ENCODE peak calls at places on chromosomes 16 and 17, in eight cellular contexts. Q is neural crest cell; A is HCEC 1CT; F is activated naive CD4-positive, alpha-beta T cell; Z is BE2C; S is activated naive CD8-positive, alpha-beta T cell treated with anti-CD3 and anti-CD28 coated beads, Interleukin-2, amount 50 U/mL, for 16 hours; N is stimulated activated CD4-positive, alpha-beta T cell treated with anti-CD3 and anti-CD28 coated beads, Interleukin-15, amount 100 ng/mL, for 24 hours; O is HFF-Myc. X is an unnamed sample.

GRCh38 chr16:75320435-75320834 is 69.0 kb upstream of the BCAR1 start:
- DNase-seq in Q (peak; percentile 57), A (peak; percentile 12), F (no peak), Z (no peak), S (no peak), N (no peak), O (no peak), X (peak; percentile 58)

GRCh38 chr16:84175351-84176081 is 11.3 kb downstream of the TAF1C start:
- DNase-seq in Q (peak; percentile 70), A (peak; percentile 60), F (no peak), Z (peak; percentile 73), S (no peak), N (peak; percentile 77), O (no peak), X (peak; percentile 79)

GRCh38 chr17:12994341-12995074 is 23.3 kb downstream of the ELAC2 start:
- DNase-seq in Q (no peak), A (no peak), F (no peak), Z (no peak), S (no peak), N (no peak), O (no peak), X (no peak)

GRCh38 chr16:31090540-31090939 is 1.8 kb upstream of the PRSS53 start:
- DNase-seq in Q (no peak), A (no peak), F (no peak), Z (no peak), S (no peak), N (no peak), O (no peak), X (no peak)

GRCh38 chr17:50931003-50931878 is 65.1 kb upstream of the TOB1 start:
- DNase-seq in Q (peak; percentile 64), A (peak; percentile 66), F (no peak), Z (peak; percentile 93), S (no peak), N (peak; percentile 60), O (no peak), X (peak; percentile 95)

GRCh38 chr17:44887016-44887415 is 12.2 kb downstream of the EFTUD2 start:
- DNase-seq in Q (no peak), A (no peak), F (no peak), Z (no peak), S (no peak), N (no peak), O (no peak), X (no peak)

GRCh38 chr17:55420776-55421178 is 858 bp downstream of the MMD start:
- DNase-seq in Q (peak; percentile 29), A (peak; percentile 23), F (peak; percentile 3), Z (peak; percentile 54), S (no peak), N (peak; percentile 63), O (no peak), X (peak; percentile 49)

GRCh38 chr16:30619643-30620042 is 9.5 kb upstream of the ZNF689 start:
- DNase-seq in Q (no peak), A (no peak), F (no peak), Z (no peak), S (no peak), N (no peak), O (no peak), X (no peak)

GRCh38 chr17:8623591-8623990 is 6.9 kb downstream of the MYH10 start:
- DNase-seq in Q (no peak), A (no peak), F (no peak), Z (no peak), S (no peak), N (no peak), O (no peak), X (no peak)

X was measured in neural progenitor cell.